ENCODE peak calls at places on chromosomes 11 and 22, in six cellular contexts. C, X, K, I, J and M are unnamed samples.

GRCh38 chr11:28350216-28350615 is 242.0 kb downstream of the METTL15 start:
- DNase-seq in I (no peak), X (no peak), J (no peak), K (no peak), C (no peak), M (no peak)

GRCh38 chr11:108324587-108324986 is 101.7 kb downstream of the ATM start:
- DNase-seq in C (peak; percentile 15), I (no peak), K (no peak), X (no peak), J (no peak), M (no peak)

GRCh38 chr22:45251828-45252227 is 11.1 kb upstream of the KIAA0930 start:
- DNase-seq in I (no peak), J (no peak), C (no peak), X (no peak), K (no peak), M (no peak)

GRCh38 chr11:93049740-93050139 is 80.3 kb downstream of the MTNR1B start:
- DNase-seq in C (no peak), J (no peak), K (no peak), I (no peak), X (no peak), M (no peak)

GRCh38 chr11:71934213-71934612 is 5.4 kb downstream of the RNF121 start:
- DNase-seq in K (no peak), I (no peak), C (no peak), J (no peak), X (no peak), M (no peak)

GRCh38 chr11:123061403-123062157 is at the start of gene HSPA8:
- DNase-seq in K (no peak), J (peak; percentile 79), I (peak; percentile 38), X (peak; percentile 68), C (no peak), M (peak; percentile 48)

GRCh38 chr11:92550411-92550810 is 325.8 kb downstream of the FAT3 start:
- DNase-seq in I (peak; percentile 74), X (peak; percentile 27), K (no peak), J (no peak), C (no peak), M (no peak)

GRCh38 chr11:72573380-72573949 is 100.8 kb downstream of the PDE2A start:
- DNase-seq in K (no peak), J (peak; percentile 73), C (no peak), X (no peak), I (peak; percentile 80), M (peak; percentile 63)

GRCh38 chr11:64206457-64207246 is at the start of gene FERMT3:
- DNase-seq in X (peak; percentile 61), C (no peak), K (no peak), I (no peak), J (no peak), M (no peak)

GRCh38 chr22:46425011-46425410 is 89.5 kb downstream of the TRMU start:
- DNase-seq in J (no peak), X (no peak), K (no peak), C (peak; percentile 85), I (no peak), M (peak; percentile 8)

GRCh38 chr11:64266339-64266738 is 15.0 kb downstream of the PLCB3 start:
- DNase-seq in X (no peak), K (no peak), I (no peak), J (no peak), C (no peak), M (no peak)

GRCh38 chr22:35684270-35684700 is 33.4 kb upstream of the APOL5 start:
- DNase-seq in C (no peak), I (peak; percentile 67), X (peak; percentile 28), J (peak; percentile 51), K (no peak), M (peak; percentile 10)

GRCh38 chr11:79059171-79059570 is 381.7 kb downstream of the TENM4 start:
- DNase-seq in C (no peak), K (no peak), I (no peak), X (no peak), J (no peak), M (no peak)

GRCh38 chr11:9619004-9619403 is 44.9 kb upstream of the SWAP70 start:
- DNase-seq in C (no peak), X (no peak), J (no peak), K (no peak), I (no peak), M (no peak)

GRCh38 chr11:67409261-67409666 is 5.4 kb downstream of the TBC1D10C start:
- DNase-seq in K (peak; percentile 87), C (no peak), J (no peak), I (no peak), X (no peak), M (no peak)

GRCh38 chr22:38164578-38164953 is 17.1 kb downstream of the PLA2G6 start:
- DNase-seq in X (no peak), J (no peak), I (no peak), C (no peak), K (no peak), M (no peak)

GRCh38 chr11:96317576-96317975 is 25.4 kb downstream of the MAML2 start:
- DNase-seq in X (no peak), I (peak; percentile 22), K (no peak), J (no peak), C (no peak), M (no peak)

GRCh38 chr22:21044931-21045584 is 688 bp upstream of the LRRC74B start:
- DNase-seq in X (no peak), I (peak; percentile 28), J (peak; percentile 89), C (no peak), K (no peak), M (peak; percentile 39)

GRCh38 chr11:110832080-110832479 is 119.8 kb upstream of the ARHGAP20 start:
- DNase-seq in K (no peak), J (no peak), X (no peak), I (no peak), C (no peak), M (no peak)

GRCh38 chr11:14342906-14343305 is 16.1 kb downstream of the RRAS2 start:
- DNase-seq in K (no peak), X (no peak), J (no peak), I (no peak), C (no peak), M (no peak)

GRCh38 chr22:46008836-46009596 is 32.1 kb upstream of the WNT7B start:
- DNase-seq in K (peak; percentile 58), C (no peak), I (no peak), X (no peak), J (no peak), M (no peak)

GRCh38 chr11:117842131-117842941 is 17.8 kb upstream of the FXYD2 start:
- DNase-seq in X (no peak), J (no peak), K (no peak), C (no peak), I (no peak), M (no peak)

GRCh38 chr11:115198301-115198700 is 305.9 kb downstream of the CADM1 start:
- DNase-seq in J (no peak), C (no peak), X (no peak), I (no peak), K (no peak), M (no peak)

GRCh38 chr11:70790671-70791300 is 392.5 kb downstream of the CTTN start:
- DNase-seq in K (no peak), J (no peak), X (no peak), C (no peak), I (peak; percentile 66), M (no peak)

GRCh38 chr22:19490628-19491230 is 11.0 kb downstream of the CDC45 start:
- DNase-seq in C (no peak), X (no peak), K (no peak), J (no peak), I (no peak), M (no peak)

DNA sequence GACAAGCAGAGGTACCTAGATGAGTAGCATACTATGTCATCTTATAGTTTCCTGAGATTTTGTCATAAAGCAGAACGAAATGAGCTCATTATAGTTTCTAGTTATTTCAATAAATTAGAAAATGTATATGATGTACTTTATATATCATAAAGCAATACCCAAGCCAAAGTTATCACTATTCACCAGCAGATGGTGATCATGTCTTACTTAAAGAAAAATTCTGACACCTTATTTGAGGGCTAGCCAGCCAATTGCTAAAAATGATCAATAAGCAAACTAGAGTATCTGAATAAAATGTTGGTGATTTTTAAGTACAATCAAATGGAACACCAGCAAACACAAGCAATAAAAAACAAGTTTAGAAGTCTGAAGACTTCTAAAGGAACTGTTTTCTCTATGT is 44.1 kb downstream of the RSF1 start:
- DNase-seq in C (no peak), K (no peak), X (no peak), I (no peak), J (no peak), M (no peak)
- TF ChIP-seq CTCF in C (peak; percentile 13), K (peak; percentile 81), X (peak; percentile 22), I (peak; percentile 51), J (peak; percentile 39), M (no peak)

DNA sequence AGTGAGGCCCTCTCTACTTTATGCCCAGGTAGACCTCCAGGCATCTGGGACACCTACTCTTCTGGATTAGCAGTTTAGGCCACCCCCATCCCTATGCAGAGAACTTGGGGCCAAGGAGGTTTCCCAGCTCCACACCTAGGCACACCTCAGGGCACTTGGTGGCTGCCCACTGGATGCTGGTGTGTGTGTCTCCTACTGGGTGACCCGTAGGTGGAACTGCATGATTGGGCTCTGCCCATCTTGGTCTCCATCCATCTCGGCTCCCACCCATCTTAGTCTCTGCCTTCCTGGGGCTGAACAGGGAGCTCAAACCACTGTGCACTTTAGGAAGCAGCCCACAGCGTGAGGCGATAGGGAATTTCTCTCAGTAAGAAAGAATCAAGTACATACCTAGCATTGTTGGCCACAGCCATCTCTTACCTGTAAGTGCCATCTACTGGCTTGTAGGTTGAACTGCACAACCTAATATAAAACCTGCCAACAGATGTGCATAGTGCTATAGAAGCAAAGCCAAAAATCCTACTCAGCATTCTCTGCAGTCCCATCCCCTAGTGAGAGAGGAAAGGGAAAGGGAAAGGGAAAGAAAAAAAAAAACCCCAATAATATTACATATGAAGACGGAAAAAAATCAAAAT is 61.6 kb upstream of the PTPN5 start:
- DNase-seq in X (no peak), C (no peak), J (no peak), K (no peak), I (peak; percentile 87), M (peak; percentile 24)
- TF ChIP-seq CTCF in X (no peak), C (peak; percentile 41), J (peak; percentile 48), K (peak; percentile 67), I (peak; percentile 78), M (peak; percentile 53)

GRCh38 chr11:76836613-76837291 is 24.0 kb upstream of the ACER3 start:
- DNase-seq in J (no peak), I (no peak), C (no peak), X (no peak), K (no peak), M (no peak)
- TF ChIP-seq CTCF in J (no peak), I (no peak), C (peak; percentile 51), X (no peak), K (no peak), M (no peak)

GRCh38 chr11:125887373-125888324 is at the start of gene HYLS1:
- DNase-seq in C (peak; percentile 84), K (peak; percentile 96), X (peak; percentile 94), J (peak; percentile 86), I (peak; percentile 97), M (peak; percentile 81)
- TF ChIP-seq CTCF in C (peak; percentile 52), K (peak; percentile 60), X (peak; percentile 60), J (peak; percentile 30), I (no peak), M (no peak)

GRCh38 chr11:127574528-127574927 is 574.0 kb upstream of the KIRREL3 start:
- DNase-seq in K (no peak), J (no peak), X (no peak), I (peak; percentile 20), C (no peak), M (no peak)
- TF ChIP-seq CTCF in K (no peak), J (no peak), X (no peak), I (no peak), C (no peak), M (no peak)

GRCh38 chr11:12721816-12722604 is 47.8 kb downstream of the TEAD1 start:
- DNase-seq in I (peak; percentile 59), C (no peak), X (no peak), J (no peak), K (no peak), M (no peak)
- TF ChIP-seq CTCF in I (no peak), C (no peak), X (no peak), J (no peak), K (no peak), M (no peak)

GRCh38 chr11:90113541-90113940 is 20.9 kb upstream of the NAALAD2 start:
- DNase-seq in C (no peak), K (no peak), I (peak; percentile 18), X (no peak), J (no peak), M (no peak)
- TF ChIP-seq CTCF in C (peak; percentile 18), K (peak; percentile 82), I (peak; percentile 66), X (peak; percentile 34), J (peak; percentile 41), M (no peak)